ENCODE peak calls at places on chromosomes 4 and X, in six cellular contexts. One of them, this sample, is unnamed.

GRCh38 chr4:67430989-67431388 is 114.3 kb downstream of the CENPC start:
- DNase-seq in ovary: no peak
- DNase-seq in upper lobe of left lung: no peak
- DNase-seq in right cardiac atrium: no peak
- DNase-seq in DND-41: no peak
- DNase-seq in GM23248: no peak
- DNase-seq in this sample: no peak

GRCh38 chr4:42397635-42398447 is 553 bp downstream of the SHISA3 start:
- DNase-seq in ovary: no peak
- DNase-seq in upper lobe of left lung: peak; percentile 88
- DNase-seq in right cardiac atrium: peak; percentile 34
- DNase-seq in DND-41: no peak
- DNase-seq in GM23248: peak; percentile 36
- DNase-seq in this sample: peak; percentile 25

GRCh38 chr4:108861339-108861738 is 98.5 kb upstream of the ETNPPL start:
- DNase-seq in ovary: no peak
- DNase-seq in upper lobe of left lung: no peak
- DNase-seq in right cardiac atrium: no peak
- DNase-seq in DND-41: peak; percentile 39
- DNase-seq in GM23248: peak; percentile 42
- DNase-seq in this sample: no peak

GRCh38 chrX:68511255-68511654 is 12.4 kb downstream of the YIPF6 start:
- DNase-seq in ovary: peak; percentile 30
- DNase-seq in upper lobe of left lung: no peak
- DNase-seq in right cardiac atrium: no peak
- DNase-seq in DND-41: peak; percentile 30
- DNase-seq in GM23248: peak; percentile 62
- DNase-seq in this sample: peak; percentile 56

GRCh38 chr4:81069706-81070331 is 39.3 kb downstream of the BMP3 start:
- DNase-seq in ovary: peak; percentile 48
- DNase-seq in upper lobe of left lung: no peak
- DNase-seq in right cardiac atrium: peak; percentile 21
- DNase-seq in DND-41: peak; percentile 73
- DNase-seq in GM23248: peak; percentile 79
- DNase-seq in this sample: peak; percentile 16

GRCh38 chrX:119181491-119181890 is 53.9 kb upstream of the KIAA1210 start:
- DNase-seq in ovary: no peak
- DNase-seq in upper lobe of left lung: no peak
- DNase-seq in right cardiac atrium: no peak
- DNase-seq in DND-41: no peak
- DNase-seq in GM23248: peak; percentile 51
- DNase-seq in this sample: no peak

GRCh38 chr4:76177709-76178108 is 29.5 kb upstream of the NUP54 start:
- DNase-seq in ovary: no peak
- DNase-seq in upper lobe of left lung: no peak
- DNase-seq in right cardiac atrium: no peak
- DNase-seq in DND-41: no peak
- DNase-seq in GM23248: peak; percentile 11
- DNase-seq in this sample: no peak

GRCh38 chr4:14906805-14907204 is 95.5 kb upstream of the CPEB2 start:
- DNase-seq in ovary: no peak
- DNase-seq in upper lobe of left lung: no peak
- DNase-seq in right cardiac atrium: no peak
- DNase-seq in DND-41: peak; percentile 12
- DNase-seq in GM23248: no peak
- DNase-seq in this sample: no peak

GRCh38 chrX:23786268-23786815 is 3.4 kb downstream of the SAT1 start:
- DNase-seq in ovary: no peak
- DNase-seq in upper lobe of left lung: no peak
- DNase-seq in right cardiac atrium: no peak
- DNase-seq in DND-41: no peak
- DNase-seq in GM23248: peak; percentile 27
- DNase-seq in this sample: no peak
- H3K4me3 ChIP-seq in ovary: no peak overlapping the region
- H3K4me3 ChIP-seq in upper lobe of left lung: no peak overlapping the region
- H3K4me3 ChIP-seq in right cardiac atrium: no peak overlapping the region
- H3K4me3 ChIP-seq in DND-41: no peak overlapping the region
- H3K4me3 ChIP-seq in GM23248: no peak overlapping the region
- H3K4me3 ChIP-seq in this sample: no peak overlapping the region

GRCh38 chr4:78627966-78628678 is 76.6 kb downstream of the ANXA3 start:
- DNase-seq in ovary: no peak
- DNase-seq in upper lobe of left lung: no peak
- DNase-seq in right cardiac atrium: no peak
- DNase-seq in DND-41: no peak
- DNase-seq in GM23248: no peak
- DNase-seq in this sample: no peak
- H3K4me1 ChIP-seq in ovary: no peaks in the 10 kb centered on the region
- H3K4me1 ChIP-seq in upper lobe of left lung: no peaks in the 10 kb centered on the region
- H3K4me1 ChIP-seq in right cardiac atrium: no peaks in the 10 kb centered on the region
- H3K4me1 ChIP-seq in DND-41: peaks cover 12% of the 10 kb centered on the region
- H3K4me1 ChIP-seq in GM23248: no peaks in the 10 kb centered on the region
- H3K4me1 ChIP-seq in this sample: no peaks in the 10 kb centered on the region

GRCh38 chr4:99763635-99764101 is 53.0 kb upstream of the DAPP1 start:
- DNase-seq in ovary: peak; percentile 57
- DNase-seq in upper lobe of left lung: no peak
- DNase-seq in right cardiac atrium: peak; percentile 14
- DNase-seq in DND-41: no peak
- DNase-seq in GM23248: peak; percentile 97
- DNase-seq in this sample: peak; percentile 5
- H3K27ac ChIP-seq in ovary: no peak overlapping the region
- H3K27ac ChIP-seq in upper lobe of left lung: no peak overlapping the region
- H3K27ac ChIP-seq in right cardiac atrium: peak overlapping the region; percentile 36
- H3K27ac ChIP-seq in DND-41: no peak overlapping the region
- H3K27ac ChIP-seq in GM23248: no peak overlapping the region
- H3K27ac ChIP-seq in this sample: no peak overlapping the region

GRCh38 chr4:120049732-120050494 is 16.7 kb downstream of the MAD2L1 start:
- DNase-seq in ovary: peak; percentile 80
- DNase-seq in upper lobe of left lung: no peak
- DNase-seq in right cardiac atrium: peak; percentile 55
- DNase-seq in DND-41: peak; percentile 72
- DNase-seq in GM23248: peak; percentile 84
- DNase-seq in this sample: peak; percentile 73
- H3K4me3 ChIP-seq in ovary: peak overlapping the region; percentile 21
- H3K4me3 ChIP-seq in upper lobe of left lung: no peak overlapping the region
- H3K4me3 ChIP-seq in right cardiac atrium: no peak overlapping the region
- H3K4me3 ChIP-seq in DND-41: no peak overlapping the region
- H3K4me3 ChIP-seq in GM23248: peak overlapping the region; percentile 40
- H3K4me3 ChIP-seq in this sample: no peak overlapping the region

DNA sequence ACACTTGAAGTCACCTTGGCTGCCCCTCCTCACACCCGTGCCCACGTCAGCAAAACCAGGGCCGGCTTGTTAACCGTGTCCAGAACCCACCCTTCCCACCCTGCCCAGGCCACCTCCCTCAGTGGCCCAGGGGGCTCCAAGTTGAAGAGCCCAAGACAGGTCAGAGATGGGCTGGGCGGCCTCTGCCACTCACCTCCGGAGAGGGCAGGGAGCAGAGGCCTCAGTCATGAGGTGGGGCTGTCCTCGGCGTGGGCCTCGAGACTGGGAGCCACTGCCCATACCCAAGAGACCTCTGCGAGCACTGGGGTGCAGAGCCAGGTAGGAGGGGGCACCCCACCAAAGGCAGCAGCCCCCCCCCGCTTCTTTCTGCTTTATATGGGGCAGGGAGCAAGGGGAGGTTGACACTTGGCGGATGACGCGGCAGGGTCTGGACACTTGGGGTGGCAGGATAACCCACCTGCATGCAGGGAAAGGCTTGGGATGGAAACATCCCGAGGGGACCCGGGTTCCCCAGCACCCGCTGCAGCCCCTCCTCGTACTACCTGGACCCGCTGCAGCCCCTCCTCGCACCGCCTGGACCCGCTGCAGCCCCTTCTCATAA is 38.0 kb upstream of the SPON2 start:
- DNase-seq in ovary: peak; percentile 26
- DNase-seq in upper lobe of left lung: peak; percentile 54
- DNase-seq in right cardiac atrium: no peak
- DNase-seq in DND-41: no peak
- DNase-seq in GM23248: no peak
- DNase-seq in this sample: no peak
- H3K4me1 ChIP-seq in ovary: peaks cover 41% of the 10 kb centered on the region
- H3K4me1 ChIP-seq in upper lobe of left lung: peaks cover 58% of the 10 kb centered on the region
- H3K4me1 ChIP-seq in right cardiac atrium: peaks cover 17% of the 10 kb centered on the region
- H3K4me1 ChIP-seq in DND-41: no peaks in the 10 kb centered on the region
- H3K4me1 ChIP-seq in GM23248: peaks cover 15% of the 10 kb centered on the region
- H3K4me1 ChIP-seq in this sample: peaks cover 5% of the 10 kb centered on the region

DNA sequence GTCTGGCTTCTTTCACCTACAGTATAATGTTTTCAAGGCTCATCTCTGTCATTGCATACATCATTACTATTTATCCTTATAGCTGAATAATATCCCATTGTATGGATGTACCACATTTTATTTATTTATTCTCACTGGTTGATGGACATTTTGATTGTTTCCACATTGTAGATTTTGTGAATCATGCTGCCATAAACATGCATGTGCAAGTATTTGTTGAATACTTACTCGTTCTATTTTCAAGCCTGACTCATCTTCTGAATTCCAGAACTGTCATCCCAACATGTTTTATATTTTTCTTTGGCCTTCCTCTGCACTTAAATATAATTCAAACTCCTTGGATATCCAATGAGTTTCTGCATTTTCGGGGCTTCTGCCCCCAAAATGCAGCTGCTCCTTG is 77.6 kb downstream of the MXRA5 start:
- DNase-seq in ovary: no peak
- DNase-seq in upper lobe of left lung: no peak
- DNase-seq in right cardiac atrium: no peak
- DNase-seq in DND-41: no peak
- DNase-seq in GM23248: peak; percentile 75
- DNase-seq in this sample: no peak
- H3K27ac ChIP-seq in ovary: no peak overlapping the region
- H3K27ac ChIP-seq in upper lobe of left lung: no peak overlapping the region
- H3K27ac ChIP-seq in right cardiac atrium: no peak overlapping the region
- H3K27ac ChIP-seq in DND-41: no peak overlapping the region
- H3K27ac ChIP-seq in GM23248: peak overlapping the region; percentile 21
- H3K27ac ChIP-seq in this sample: no peak overlapping the region

GRCh38 chr4:41256740-41257256 is at the start of gene UCHL1:
- DNase-seq in ovary: peak; percentile 68
- DNase-seq in upper lobe of left lung: peak; percentile 83
- DNase-seq in right cardiac atrium: peak; percentile 65
- DNase-seq in DND-41: no peak
- DNase-seq in GM23248: peak; percentile 67
- DNase-seq in this sample: no peak

GRCh38 chr4:41256131-41256739 is 493 bp upstream of the UCHL1 start:
- DNase-seq in ovary: no peak
- DNase-seq in upper lobe of left lung: no peak
- DNase-seq in right cardiac atrium: no peak
- DNase-seq in DND-41: no peak
- DNase-seq in GM23248: peak; percentile 36
- DNase-seq in this sample: no peak

GRCh38 chr4:41258783-41259182 is 2.1 kb downstream of the UCHL1 start:
- DNase-seq in ovary: peak; percentile 31
- DNase-seq in upper lobe of left lung: no peak
- DNase-seq in right cardiac atrium: no peak
- DNase-seq in DND-41: no peak
- DNase-seq in GM23248: peak; percentile 82
- DNase-seq in this sample: no peak

GRCh38 chr4:41257257-41257900 is 651 bp downstream of the UCHL1 start:
- DNase-seq in ovary: peak; percentile 50
- DNase-seq in upper lobe of left lung: peak; percentile 92
- DNase-seq in right cardiac atrium: peak; percentile 68
- DNase-seq in DND-41: no peak
- DNase-seq in GM23248: peak; percentile 85
- DNase-seq in this sample: no peak

DNA sequence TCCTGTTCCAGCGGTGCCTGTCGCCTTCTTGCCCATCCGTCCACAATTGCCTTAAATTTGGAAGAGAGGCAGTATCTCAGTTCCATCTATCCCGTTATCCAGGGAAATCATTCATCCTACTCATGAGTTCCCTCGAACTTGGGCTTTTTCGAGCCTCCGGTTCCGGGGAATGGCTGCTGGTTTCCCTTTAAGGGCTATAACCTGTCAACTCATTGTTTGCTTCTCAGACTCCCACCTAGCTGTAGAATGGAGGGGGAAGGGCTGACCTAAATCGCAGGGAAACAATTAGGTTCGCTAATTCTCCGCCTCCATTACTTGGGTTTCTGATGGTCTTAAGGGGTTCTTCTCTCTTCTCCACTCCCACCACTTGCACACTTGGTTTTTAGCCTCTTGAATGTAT is 1.2 kb downstream of the UCHL1 start:
- DNase-seq in ovary: no peak
- DNase-seq in upper lobe of left lung: no peak
- DNase-seq in right cardiac atrium: no peak
- DNase-seq in DND-41: no peak
- DNase-seq in GM23248: no peak
- DNase-seq in this sample: no peak
- H3K4me3 ChIP-seq in ovary: peak overlapping the region; percentile 41
- H3K4me3 ChIP-seq in upper lobe of left lung: peak overlapping the region; percentile 45
- H3K4me3 ChIP-seq in right cardiac atrium: peak overlapping the region; percentile 44
- H3K4me3 ChIP-seq in DND-41: no peak overlapping the region
- H3K4me3 ChIP-seq in GM23248: peak overlapping the region; percentile 71
- H3K4me3 ChIP-seq in this sample: no peak overlapping the region

This sample was measured in CD4-positive, CD25-positive, alpha-beta regulatory T cell.